ENCODE peak calls at places on chromosomes 5 and 9, in six cellular contexts. C, M, Z, E, R and O are unnamed samples.

GRCh38 chr9:86282979-86283535 is 719 bp upstream of the ISCA1 start:
- DNase-seq in E (no peak), C (no peak), M (no peak), Z (no peak), R (peak), O (peak)

GRCh38 chr9:116154976-116155699 is 1.5 kb downstream of the PAPPA start:
- DNase-seq in Z (peak), M (no peak), R (no peak), E (no peak), C (no peak), O (no peak)

GRCh38 chr9:105421154-105421553 is 26.7 kb upstream of the FSD1L start:
- DNase-seq in E (no peak), R (no peak), C (no peak), M (no peak), Z (no peak), O (no peak)

GRCh38 chr9:26551971-26552370 is 340.6 kb downstream of the CAAP1 start:
- DNase-seq in C (no peak), Z (no peak), M (no peak), R (no peak), E (no peak), O (no peak)

GRCh38 chr9:129665814-129666511 is 516 bp downstream of the PRRX2 start:
- DNase-seq in R (no peak), M (no peak), Z (no peak), C (no peak), E (no peak), O (no peak)

GRCh38 chr9:72383978-72384709 is 19.1 kb upstream of the ZFAND5 start:
- DNase-seq in Z (no peak), M (no peak), R (peak), C (no peak), E (no peak), O (peak)

GRCh38 chr9:109317311-109317978 is 3.4 kb downstream of the EPB41L4B start:
- DNase-seq in E (no peak), Z (no peak), R (no peak), C (no peak), M (no peak), O (no peak)

GRCh38 chr9:136326061-136326776 is 1.1 kb upstream of the GPSM1 start:
- DNase-seq in Z (no peak), R (peak), E (no peak), C (no peak), M (no peak), O (peak)

GRCh38 chr5:96220610-96221390 is 212.2 kb downstream of the PCSK1 start:
- DNase-seq in E (peak), Z (no peak), R (peak), C (no peak), M (no peak), O (no peak)

GRCh38 chr5:126884269-126884819 is 107.4 kb downstream of the LMNB1 start:
- DNase-seq in E (no peak), Z (no peak), C (peak), R (peak), M (no peak), O (peak)

GRCh38 chr9:22374021-22374420 is 72.6 kb upstream of the DMRTA1 start:
- DNase-seq in R (no peak), Z (no peak), E (no peak), M (peak), C (no peak), O (no peak)

GRCh38 chr9:129673602-129674001 is 8.2 kb downstream of the PRRX2 start:
- DNase-seq in Z (no peak), M (no peak), R (no peak), C (no peak), E (no peak), O (no peak)

GRCh38 chr9:122860319-122861142 is 32.1 kb upstream of the PDCL start:
- DNase-seq in R (no peak), Z (no peak), M (no peak), E (no peak), C (no peak), O (no peak)

GRCh38 chr5:112012112-112012511 is 255.1 kb upstream of the NREP start:
- DNase-seq in Z (no peak), E (no peak), M (no peak), R (no peak), C (no peak), O (no peak)

GRCh38 chr9:27194401-27195091 is 85.5 kb downstream of the TEK start:
- DNase-seq in Z (no peak), R (peak), C (peak), M (no peak), E (no peak), O (peak)

GRCh38 chr5:150637245-150638052 is 3.0 kb upstream of the SYNPO start:
- DNase-seq in C (no peak), M (peak), R (peak), Z (no peak), E (no peak), O (no peak)

GRCh38 chr5:171906703-171907590 is 99.5 kb downstream of the FBXW11 start:
- DNase-seq in E (peak), M (no peak), Z (no peak), R (no peak), C (no peak), O (no peak)

GRCh38 chr5:149759563-149759962 is 29.5 kb downstream of the PPARGC1B start:
- DNase-seq in M (no peak), C (no peak), E (no peak), Z (no peak), R (no peak), O (no peak)

GRCh38 chr9:100602302-100602930 is 24.5 kb downstream of the CAVIN4 start:
- DNase-seq in R (no peak), Z (no peak), E (peak), C (peak), M (no peak), O (no peak)
- TF ChIP-seq CTCF in R (peak), Z (peak), E (peak), C (peak), M (peak), O (peak)

GRCh38 chr5:141785667-141786066 is 92.5 kb downstream of the PCDH1 start:
- DNase-seq in E (no peak), M (no peak), R (no peak), Z (no peak), C (no peak), O (no peak)
- TF ChIP-seq CTCF in E (no peak), M (no peak), R (no peak), Z (no peak), C (no peak), O (no peak)

DNA sequence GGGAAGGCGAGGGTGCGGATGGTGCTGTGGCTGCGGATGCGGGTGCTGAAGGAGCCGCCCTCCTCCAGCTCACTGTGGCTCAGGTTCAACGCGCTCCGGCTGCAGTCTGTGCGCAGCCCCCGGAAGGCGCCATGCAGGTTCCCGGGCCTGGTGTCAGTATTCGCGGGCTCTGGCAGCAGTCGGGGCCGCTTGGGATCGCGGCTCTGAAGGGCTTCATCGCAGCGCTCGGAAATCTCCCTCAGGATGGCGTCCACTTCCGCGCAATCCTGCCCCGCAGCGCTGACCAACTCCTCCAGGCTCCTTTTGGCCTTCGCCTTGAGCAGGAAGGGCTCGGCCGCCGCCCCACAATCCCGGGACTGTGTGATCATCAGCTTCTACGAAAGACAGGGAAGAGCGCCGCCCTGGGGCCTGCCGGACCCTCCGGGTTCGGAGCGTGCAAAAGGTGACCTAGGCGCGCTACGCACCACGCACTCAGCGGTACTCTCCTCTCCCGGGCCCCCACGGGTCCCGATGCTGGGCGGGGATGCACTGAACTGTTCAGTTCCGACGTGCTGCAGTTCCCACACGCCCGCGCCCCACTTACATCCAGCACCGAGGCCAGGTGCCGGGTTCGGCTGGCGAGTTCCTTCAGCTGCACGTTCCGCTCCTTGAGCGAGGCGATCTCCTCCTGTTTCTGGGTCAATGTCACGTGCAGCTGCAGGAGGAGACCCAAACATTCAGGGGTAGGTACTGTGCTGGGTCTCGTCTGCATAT is 6.5 kb downstream of the MCIDAS start:
- DNase-seq in E (no peak), R (no peak), Z (no peak), M (peak), C (no peak), O (no peak)
- TF ChIP-seq CTCF in E (no peak), R (peak), Z (no peak), M (no peak), C (no peak), O (no peak)

DNA sequence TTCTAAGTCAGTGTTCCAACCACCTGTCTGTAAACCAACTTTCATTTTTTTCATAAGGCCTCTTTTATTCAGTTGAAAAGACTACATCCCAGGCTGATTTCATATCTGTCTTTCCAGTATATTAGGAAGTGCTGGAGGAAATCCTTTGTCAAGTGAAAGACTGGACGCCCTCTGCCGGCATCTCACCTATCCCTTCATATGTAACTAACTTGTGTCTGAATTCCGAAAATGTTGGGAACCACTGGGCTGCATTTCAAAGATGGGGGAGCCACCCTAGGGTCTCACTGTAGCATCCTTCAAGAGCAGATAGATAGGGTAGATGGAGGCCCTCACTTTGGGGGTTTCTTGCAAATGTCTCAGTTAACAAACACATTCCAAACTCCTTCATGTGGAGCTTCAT is 569.8 kb downstream of the CTNND2 start:
- DNase-seq in M (no peak), C (no peak), R (no peak), Z (no peak), E (no peak), O (no peak)
- TF ChIP-seq CTCF in M (no peak), C (no peak), R (no peak), Z (no peak), E (no peak), O (no peak)

GRCh38 chr5:138492552-138493045 is 27.3 kb downstream of the EGR1 start:
- DNase-seq in E (no peak), Z (no peak), C (no peak), R (no peak), M (no peak), O (no peak)

GRCh38 chr5:138489705-138490104 is 24.4 kb downstream of the EGR1 start:
- DNase-seq in M (no peak), Z (no peak), C (no peak), E (no peak), R (no peak), O (no peak)

GRCh38 chr5:138491284-138491648 is 26.0 kb downstream of the EGR1 start:
- DNase-seq in E (no peak), M (no peak), Z (no peak), C (no peak), R (no peak), O (no peak)

GRCh38 chr5:138490648-138491283 is 25.5 kb downstream of the EGR1 start:
- DNase-seq in C (no peak), Z (no peak), E (no peak), R (no peak), M (no peak), O (no peak)

GRCh38 chr5:138491669-138492551 is 26.6 kb downstream of the EGR1 start:
- DNase-seq in M (peak), E (peak), R (peak), Z (peak), C (peak), O (no peak)
- TF ChIP-seq CTCF in M (no peak), E (no peak), R (no peak), Z (no peak), C (no peak), O (no peak)

DNA sequence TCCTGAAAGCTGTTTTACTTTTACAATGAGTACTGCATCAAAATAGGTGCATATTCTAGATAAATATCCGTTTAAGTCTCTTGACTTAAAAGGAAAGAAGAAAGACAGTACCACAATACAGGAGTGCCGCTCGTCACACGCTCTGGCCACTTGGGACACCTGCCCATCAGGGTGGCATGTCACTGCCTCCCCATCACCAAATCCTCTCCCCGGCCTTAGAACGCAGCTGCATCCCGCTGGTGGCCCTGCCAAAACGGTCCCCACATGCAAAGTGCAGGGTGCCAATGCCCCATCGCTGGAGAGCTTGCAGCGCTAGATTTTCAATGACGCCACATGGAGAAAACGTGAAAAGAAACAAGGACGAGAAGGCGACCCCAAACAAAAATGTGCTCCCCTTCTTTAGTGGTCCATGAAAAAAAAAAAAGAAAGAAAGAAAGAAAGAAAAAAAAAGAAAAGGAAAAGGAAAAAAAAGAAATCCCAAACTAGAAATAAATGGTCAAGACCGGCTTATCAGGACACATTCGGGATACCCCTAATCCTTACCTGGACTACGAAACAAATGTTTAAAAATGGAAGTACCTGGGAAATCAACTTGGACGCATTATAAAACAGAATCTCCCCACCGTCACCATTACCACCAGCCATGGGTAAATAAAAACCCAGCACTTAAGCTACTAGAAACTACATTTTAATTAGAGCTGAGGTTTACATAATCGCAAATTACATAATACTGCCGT is 1.1 kb downstream of the ANKH start:
- DNase-seq in R (no peak), Z (no peak), M (peak), C (no peak), E (peak), O (no peak)
- TF ChIP-seq CTCF in R (peak), Z (no peak), M (no peak), C (no peak), E (peak), O (no peak)